ENCODE peak calls at places on chromosomes 6 and 20, in six cellular contexts. L is Panc1; V is osteocyte; S is CD4-positive, alpha-beta memory T cell; A is activated T-helper 1 cell treated with anti-CD3 and anti-CD28 coated beads, Interleukin-12 subunit alpha, Interleukin-12 subunit beta, Interleukin-2, Interleukin-4 antibody, amounts not matched to agents 30 ng/mL and 10 ng/mL and 1 ng/mL, durations not matched to agents 14 hours and 24 hours and 36 hours; R is stimulated activated CD4-positive, alpha-beta T cell treated with anti-CD3 and anti-CD28 coated beads, Interleukin-1b, Interleukin-23, amount 100 ng/mL, for 24 hours. W is an unnamed sample.

GRCh38 chr6:111329882-111330633 is 153.0 kb downstream of the REV3L start:
- DNase-seq in V (no peak), S (no peak), A (no peak), L (no peak), R (no peak), W (no peak)

GRCh38 chr6:162056745-162057144 is 670.8 kb downstream of the PRKN start:
- DNase-seq in R (no peak), L (no peak), S (no peak), V (no peak), A (no peak), W (no peak)

GRCh38 chr6:36025260-36025931 is 955 bp upstream of the SLC26A8 start:
- DNase-seq in R (no peak), S (no peak), A (no peak), V (no peak), L (no peak), W (peak)

GRCh38 chr20:3744806-3745685 is 12.6 kb downstream of the HSPA12B start:
- DNase-seq in V (no peak), R (peak), A (peak), S (peak), L (peak), W (no peak)

GRCh38 chr6:44301782-44302564 is 11.2 kb downstream of the AARS2 start:
- DNase-seq in S (no peak), A (no peak), V (no peak), L (no peak), R (no peak), W (no peak)

GRCh38 chr20:48298851-48299484 is 513.7 kb upstream of the SULF2 start:
- DNase-seq in L (peak), R (no peak), S (no peak), V (peak), A (no peak), W (peak)

GRCh38 chr6:5115168-5115567 is 30.0 kb downstream of the PPP1R3G start:
- DNase-seq in A (no peak), L (no peak), S (no peak), R (no peak), V (no peak), W (no peak)

GRCh38 chr6:129659167-129659566 is 50.8 kb downstream of the ARHGAP18 start:
- DNase-seq in A (no peak), L (no peak), S (no peak), R (no peak), V (no peak), W (no peak)

GRCh38 chr6:139054001-139054400 is 25.5 kb downstream of the ABRACL start:
- DNase-seq in S (no peak), V (no peak), R (no peak), A (no peak), L (no peak), W (no peak)

GRCh38 chr6:18741741-18742140 is 354.6 kb downstream of the RNF144B start:
- DNase-seq in R (no peak), S (no peak), A (no peak), L (no peak), V (no peak), W (no peak)

GRCh38 chr6:41594326-41594725 is 43.9 kb upstream of the MDFI start:
- DNase-seq in A (no peak), V (no peak), L (no peak), S (no peak), R (no peak), W (no peak)

GRCh38 chr6:79302341-79302740 is 67.9 kb upstream of the HMGN3 start:
- DNase-seq in A (no peak), R (no peak), V (no peak), S (no peak), L (no peak), W (no peak)

GRCh38 chr6:135163440-135163738 is 17.7 kb upstream of the MYB start:
- DNase-seq in S (peak), V (no peak), R (no peak), A (peak), L (no peak), W (no peak)

GRCh38 chr20:1334761-1335160 is 5.8 kb upstream of the SDCBP2 start:
- DNase-seq in R (no peak), S (no peak), A (no peak), V (peak), L (no peak), W (no peak)

GRCh38 chr6:14270925-14271791 is 153.6 kb downstream of the CD83 start:
- DNase-seq in A (peak), L (no peak), S (peak), R (peak), V (peak), W (no peak)

GRCh38 chr6:89035252-89036106 is 45.1 kb upstream of the PNRC1 start:
- DNase-seq in R (no peak), V (no peak), L (peak), S (no peak), A (no peak), W (no peak)

GRCh38 chr20:3785240-3786125 is 1.1 kb downstream of the CENPB start:
- DNase-seq in R (no peak), A (no peak), L (no peak), S (no peak), V (no peak), W (no peak)

GRCh38 chr6:134446228-134446848 is 128.4 kb upstream of the SGK1 start:
- DNase-seq in S (no peak), R (no peak), L (no peak), A (no peak), V (no peak), W (no peak)

GRCh38 chr20:47336013-47336754 is 20.3 kb downstream of the ZMYND8 start:
- DNase-seq in L (no peak), S (no peak), R (no peak), V (no peak), A (no peak), W (no peak)

GRCh38 chr6:48426636-48427035 is 315.6 kb upstream of the PTCHD4 start:
- DNase-seq in S (no peak), L (no peak), V (no peak), A (no peak), R (no peak), W (no peak)

GRCh38 chr6:143283887-143284640 is 166.4 kb downstream of the ADAT2 start:
- DNase-seq in A (no peak), V (no peak), R (no peak), S (no peak), L (no peak), W (no peak)

GRCh38 chr6:158653577-158654354 is 3.9 kb downstream of the SYTL3 start:
- DNase-seq in L (no peak), A (peak), V (no peak), S (peak), R (peak), W (no peak)

W was measured in pulmonary artery endothelial cell.